ENCODE peak calls at places on chromosome 19, in seven cellular contexts. Z is H1, L is HCT116, P is SK-N-SH, F is K562, D is HepG2, N is GM12878. M is an unnamed sample.

GRCh38 chr19:41718761-41719160 is 10.3 kb downstream of the CEACAM5 start:
- DNase-seq in D (no peak), L (no peak), F (no peak), N (no peak), Z (no peak), P (no peak), M (no peak)

GRCh38 chr19:10517361-10517759 is at the start of gene S1PR5:
- DNase-seq in D (no peak), N (no peak), P (peak), Z (no peak), L (no peak), F (peak), M (no peak)

GRCh38 chr19:955803-956746 is 28.1 kb upstream of the WDR18 start:
- DNase-seq in Z (no peak), F (no peak), L (no peak), P (no peak), N (no peak), D (no peak), M (peak)

GRCh38 chr19:5046339-5047039 is 77.6 kb downstream of the KDM4B start:
- DNase-seq in Z (no peak), L (no peak), D (peak), F (no peak), N (no peak), P (no peak), M (peak)

GRCh38 chr19:55272142-55272541 is 7.8 kb downstream of the HSPBP1 start:
- DNase-seq in P (no peak), Z (no peak), F (no peak), L (no peak), D (no peak), N (no peak), M (no peak)

GRCh38 chr19:952049-952679 is 26.3 kb downstream of the ARID3A start:
- DNase-seq in F (no peak), D (no peak), P (no peak), N (no peak), L (no peak), Z (no peak), M (no peak)

GRCh38 chr19:16821081-16821480 is 8.1 kb upstream of the SIN3B start:
- DNase-seq in P (no peak), F (no peak), D (no peak), N (no peak), Z (no peak), L (no peak), M (peak)

GRCh38 chr19:47094557-47095517 is 18.7 kb downstream of the ZC3H4 start:
- DNase-seq in Z (no peak), N (no peak), F (no peak), L (no peak), P (no peak), D (peak), M (no peak)

GRCh38 chr19:3832001-3832400 is 36.8 kb downstream of the ZFR2 start:
- DNase-seq in N (no peak), F (no peak), P (no peak), L (no peak), Z (no peak), D (no peak), M (no peak)

GRCh38 chr19:55156202-55157063 is 1.1 kb downstream of the TNNI3 start:
- DNase-seq in L (peak), P (peak), Z (peak), F (peak), N (no peak), D (peak), M (peak)

GRCh38 chr19:4337906-4338440 is 654 bp downstream of the STAP2 start:
- DNase-seq in L (no peak), F (no peak), D (peak), N (no peak), P (no peak), Z (no peak), M (no peak)

GRCh38 chr19:6723738-6724137 is 3.3 kb upstream of the C3 start:
- DNase-seq in Z (no peak), P (no peak), F (no peak), N (no peak), L (no peak), D (no peak), M (no peak)

GRCh38 chr19:24074720-24075119 is 12.3 kb upstream of the ZNF254 start:
- DNase-seq in L (no peak), N (no peak), F (no peak), Z (no peak), D (no peak), P (no peak), M (no peak)

GRCh38 chr19:4246767-4247593 is at the start of gene YJU2:
- DNase-seq in F (peak), D (peak), L (peak), Z (peak), P (peak), N (peak), M (peak)

GRCh38 chr19:784541-784940 is 12.7 kb upstream of the PTBP1 start:
- DNase-seq in L (no peak), P (no peak), F (no peak), N (no peak), D (no peak), Z (no peak), M (no peak)

DNA sequence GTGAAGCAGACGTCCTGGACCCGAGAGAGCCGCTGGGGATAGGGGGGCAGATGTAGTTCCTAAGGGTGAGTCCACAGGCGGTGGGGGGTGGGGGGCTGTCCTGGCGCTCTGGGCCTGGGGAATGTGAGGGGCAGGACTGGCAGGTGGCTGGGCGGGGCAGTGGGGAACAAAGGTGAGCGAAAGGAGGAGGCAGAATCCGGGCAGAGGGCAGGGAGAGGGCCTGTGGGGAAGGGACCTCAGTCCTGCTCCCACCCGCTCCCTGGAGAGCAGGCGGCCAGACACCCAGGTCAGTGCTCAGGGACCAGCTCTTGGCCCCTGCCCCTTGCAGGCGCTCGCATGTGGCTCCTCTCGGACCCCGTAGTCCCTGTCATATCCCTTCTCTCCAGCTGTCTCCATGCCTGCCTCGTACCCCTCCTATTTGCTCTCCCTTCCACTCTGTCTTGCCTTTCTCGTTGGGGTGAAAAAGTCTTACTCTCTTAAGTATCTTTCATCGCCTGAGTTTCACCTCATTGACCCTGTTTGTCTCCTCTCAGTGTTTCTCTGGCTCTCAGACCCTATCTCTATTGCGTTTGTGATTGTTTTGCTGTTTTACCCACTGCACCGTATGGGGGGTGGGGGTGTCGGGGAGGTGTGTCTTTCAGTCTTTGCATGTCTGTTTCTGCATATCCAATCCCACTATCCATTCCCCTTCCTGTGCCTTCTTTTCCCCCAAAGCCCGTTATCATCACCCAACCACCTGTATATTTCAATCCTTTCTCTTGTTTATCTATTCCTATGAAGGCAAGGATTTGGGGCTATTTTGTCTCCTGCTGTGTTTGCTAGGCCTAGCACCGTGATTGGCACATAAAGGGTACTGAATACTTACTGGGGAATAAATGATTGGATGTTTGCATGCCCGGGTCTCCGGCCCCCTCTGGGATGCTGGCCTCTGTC is 5.8 kb downstream of the SPHK2 start:
- DNase-seq in L (no peak), N (no peak), F (no peak), P (no peak), D (no peak), Z (no peak), M (no peak)
- TF ChIP-seq JUND in L (no peak), N (no peak), F (no peak), P (no peak), D (no peak), Z (no peak), M (no peak)

GRCh38 chr19:9128171-9128570 is 1.4 kb upstream of the OR7G3 start:
- DNase-seq in F (no peak), D (no peak), L (peak), P (no peak), N (no peak), Z (no peak), M (no peak)
- TF ChIP-seq JUND in F (no peak), D (no peak), L (peak), P (no peak), N (no peak), Z (no peak), M (no peak)

DNA sequence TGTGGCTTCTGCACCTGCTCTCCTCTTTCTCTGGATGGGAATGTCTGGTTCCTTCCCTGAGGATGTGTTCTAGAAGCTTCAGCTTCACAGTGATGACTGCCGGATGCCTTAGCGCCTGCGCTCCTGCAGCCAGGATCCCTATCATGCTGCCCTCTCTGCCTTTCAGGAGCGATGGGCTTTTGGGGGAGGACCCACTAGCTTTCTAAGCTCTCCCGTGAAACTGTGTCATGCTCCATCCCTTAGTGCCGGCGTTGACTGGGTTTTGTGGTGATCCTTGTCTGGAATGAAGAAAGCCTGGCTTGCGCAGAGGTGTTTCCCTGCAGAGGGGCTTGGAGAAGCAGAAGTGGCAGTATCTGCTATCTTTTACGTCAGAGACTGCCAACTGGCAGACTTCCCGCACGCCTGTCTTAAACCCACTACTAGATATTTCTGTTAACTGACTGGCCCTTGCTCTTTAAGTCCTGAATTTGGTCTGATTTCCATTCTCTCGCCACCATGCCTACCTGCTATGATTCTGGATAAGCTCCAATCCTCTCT is 3.8 kb upstream of the KMT2B start:
- DNase-seq in N (no peak), L (no peak), Z (no peak), P (no peak), D (no peak), F (no peak), M (no peak)
- TF ChIP-seq JUND in N (no peak), L (no peak), Z (no peak), P (no peak), D (no peak), F (no peak), M (no peak)

DNA sequence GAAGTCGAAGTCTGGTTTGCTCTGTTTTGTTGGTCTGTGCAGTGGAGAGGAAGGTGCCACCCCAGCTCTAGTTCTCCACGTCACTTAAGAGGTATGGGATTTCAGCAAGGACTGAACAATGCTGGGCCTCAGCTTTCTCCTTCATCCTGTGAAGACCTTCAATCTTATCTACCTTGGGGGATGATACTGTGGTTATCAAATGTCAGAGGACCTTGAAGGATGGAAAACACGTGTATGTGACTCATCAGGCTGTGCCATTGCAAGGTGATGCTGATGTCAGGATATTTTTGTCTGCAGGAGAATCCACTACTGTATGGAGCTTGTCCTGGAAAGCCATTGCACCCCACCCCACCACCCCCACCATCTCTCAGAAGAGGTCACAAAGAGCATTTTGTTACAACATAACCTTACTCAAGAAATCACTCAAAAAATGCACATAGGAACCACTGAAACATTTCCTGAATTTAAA is 81.4 kb upstream of the UQCRFS1 start:
- DNase-seq in L (no peak), D (no peak), N (no peak), Z (no peak), P (no peak), F (no peak), M (no peak)
- TF ChIP-seq JUND in L (no peak), D (no peak), N (no peak), Z (no peak), P (no peak), F (no peak), M (no peak)

GRCh38 chr19:45439190-45439568 is 15.5 kb upstream of the ERCC1 start:
- DNase-seq in N (no peak), D (no peak), Z (no peak), L (no peak), P (no peak), F (no peak), M (no peak)

GRCh38 chr19:45440259-45440638 is 16.5 kb upstream of the ERCC1 start:
- DNase-seq in D (no peak), P (no peak), L (no peak), N (no peak), F (no peak), Z (no peak), M (no peak)

GRCh38 chr19:45439569-45440258 is 16.0 kb upstream of the ERCC1 start:
- DNase-seq in N (no peak), L (no peak), F (peak), Z (peak), P (peak), D (no peak), M (peak)

GRCh38 chr19:45442408-45442926 is 18.8 kb upstream of the ERCC1 start:
- DNase-seq in P (no peak), D (no peak), N (no peak), L (no peak), F (no peak), Z (no peak), M (no peak)

DNA sequence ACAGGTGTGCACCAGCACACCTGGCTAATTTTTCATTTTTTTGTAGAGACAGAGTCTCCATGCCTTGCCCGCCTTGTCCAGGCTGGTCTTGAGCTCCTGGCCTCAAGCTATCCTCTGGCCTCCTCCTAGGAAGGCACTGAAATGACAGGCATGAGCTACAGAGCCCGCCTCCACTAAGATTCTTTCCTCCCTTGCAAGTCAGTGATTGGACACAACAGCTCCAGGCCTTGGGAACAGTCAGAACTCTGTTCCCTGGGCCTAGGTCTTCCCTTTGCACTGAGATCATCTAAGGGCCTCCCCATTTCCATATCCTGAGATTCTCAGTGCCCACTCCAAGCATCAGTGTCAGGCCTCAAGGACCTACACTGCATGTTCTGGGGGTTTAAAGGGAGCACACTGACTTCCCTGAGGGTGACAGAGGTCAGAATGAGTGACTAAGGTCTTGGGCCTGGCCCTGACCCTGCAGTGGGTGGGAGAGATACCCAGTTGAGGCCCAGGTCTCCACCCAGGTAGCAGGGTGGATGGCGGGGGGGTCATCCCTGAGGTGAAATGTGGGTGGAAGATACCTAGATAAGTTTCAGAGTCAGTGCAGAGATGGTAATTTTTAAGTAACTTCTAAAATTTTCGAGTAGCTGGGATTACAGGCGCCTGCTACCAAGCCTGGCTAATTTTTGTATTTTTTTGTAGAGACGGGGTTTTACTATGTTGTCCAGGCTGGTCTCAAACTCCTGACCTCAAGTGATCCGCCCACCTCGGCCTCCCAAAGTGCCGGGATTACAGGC is 17.3 kb upstream of the ERCC1 start:
- DNase-seq in L (no peak), D (no peak), N (no peak), F (peak), Z (no peak), P (no peak), M (peak)
- TF ChIP-seq JUND in L (no peak), D (no peak), N (no peak), F (no peak), Z (no peak), P (no peak), M (no peak)

DNA sequence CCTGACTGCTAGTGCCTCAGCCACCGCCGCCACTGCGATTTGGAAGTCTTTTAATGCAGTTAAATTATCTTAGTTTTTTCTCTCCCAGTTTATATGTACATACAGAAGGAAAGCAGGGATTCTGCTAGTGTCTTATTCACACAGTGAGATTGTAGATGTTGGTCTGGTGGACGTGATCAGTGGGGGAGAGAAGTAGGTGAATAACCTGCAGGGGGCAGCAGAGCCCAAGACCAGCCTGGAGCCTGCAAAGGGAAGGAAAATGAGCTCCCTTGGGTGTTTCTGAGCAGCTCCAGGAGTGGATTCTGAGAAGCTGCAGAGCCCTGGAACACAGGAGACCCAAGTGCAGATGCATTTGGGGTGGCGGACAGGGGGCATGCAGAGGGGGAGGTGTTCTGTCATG is 26.3 kb downstream of the ZNF844 start:
- DNase-seq in N (peak), D (peak), P (peak), F (peak), Z (peak), L (no peak), M (no peak)
- TF ChIP-seq JUND in N (no peak), D (no peak), P (no peak), F (no peak), Z (no peak), L (no peak), M (no peak)

GRCh38 chr19:13838071-13838942 is 38.6 kb upstream of the NANOS3 start:
- DNase-seq in Z (no peak), D (no peak), N (no peak), L (no peak), F (no peak), P (no peak), M (no peak)

GRCh38 chr19:13840751-13841338 is 36.1 kb upstream of the NANOS3 start:
- DNase-seq in N (no peak), L (no peak), Z (no peak), F (no peak), P (peak), D (no peak), M (no peak)

GRCh38 chr19:13838943-13839192 is 38.1 kb upstream of the NANOS3 start:
- DNase-seq in P (peak), Z (no peak), L (no peak), N (no peak), D (no peak), F (peak), M (peak)

GRCh38 chr19:13839938-13840750 is 36.8 kb upstream of the NANOS3 start:
- DNase-seq in D (no peak), N (no peak), F (no peak), Z (no peak), P (no peak), L (no peak), M (peak)

DNA sequence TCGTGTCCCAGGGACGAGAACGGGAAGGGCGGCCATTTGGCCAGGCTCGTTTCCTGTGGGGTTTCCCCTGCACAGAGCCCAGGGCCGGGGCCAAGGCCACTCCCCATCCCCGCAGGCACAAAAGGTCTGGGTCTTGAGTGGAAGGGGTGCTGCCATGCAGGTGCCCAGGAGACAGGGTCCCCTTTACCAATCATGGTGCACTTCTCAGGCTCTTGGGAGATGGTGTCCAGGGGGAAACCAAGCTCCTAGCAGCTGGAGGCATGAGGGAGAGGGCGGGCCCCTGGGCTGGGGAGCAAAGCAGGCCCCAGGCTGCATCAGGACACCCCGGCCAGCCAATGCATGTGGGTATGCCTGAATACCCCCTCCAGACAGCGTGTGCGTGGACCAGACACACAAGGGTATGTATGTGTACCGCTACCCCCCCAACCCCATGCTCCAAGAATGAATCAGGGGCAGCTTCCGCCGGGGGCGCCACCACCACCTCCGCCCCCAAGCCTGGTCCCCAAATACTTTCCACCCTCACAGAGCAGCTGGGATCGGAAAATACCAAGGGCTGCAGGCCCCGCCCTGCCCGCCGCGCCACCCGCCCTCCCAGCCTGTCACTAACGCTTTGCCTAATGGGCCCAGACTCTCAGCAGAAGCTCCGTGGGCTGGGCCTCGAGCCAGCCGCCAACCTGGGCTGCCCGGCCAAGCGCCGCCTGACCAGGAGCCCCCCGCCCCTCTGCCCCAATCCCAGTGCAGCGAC is 37.6 kb upstream of the NANOS3 start:
- DNase-seq in N (peak), P (peak), D (no peak), L (no peak), Z (peak), F (peak), M (peak)
- TF ChIP-seq JUND in N (no peak), P (no peak), D (no peak), L (no peak), Z (no peak), F (no peak), M (no peak)

GRCh38 chr19:13844130-13844631 is 32.8 kb upstream of the NANOS3 start:
- DNase-seq in N (no peak), Z (peak), L (no peak), F (no peak), D (no peak), P (no peak), M (no peak)

GRCh38 chr19:13847033-13847899 is 29.7 kb upstream of the NANOS3 start:
- DNase-seq in D (peak), N (no peak), P (peak), L (peak), F (peak), Z (peak), M (peak)

GRCh38 chr19:13847900-13848677 is 28.8 kb upstream of the NANOS3 start:
- DNase-seq in N (no peak), P (peak), L (no peak), D (no peak), F (no peak), Z (no peak), M (no peak)

GRCh38 chr19:13848811-13849241 is 28.1 kb upstream of the NANOS3 start:
- DNase-seq in D (no peak), P (no peak), L (no peak), Z (no peak), N (no peak), F (no peak), M (no peak)

GRCh38 chr19:13846533-13847032 is 30.4 kb upstream of the NANOS3 start:
- DNase-seq in L (peak), D (peak), Z (peak), P (peak), N (peak), F (peak), M (no peak)
- TF ChIP-seq JUND in L (no peak), D (no peak), Z (no peak), P (no peak), N (no peak), F (no peak), M (no peak)